ENCODE peak calls at places on chromosomes 7 and 10, in eight cellular contexts. P is SK-N-SH, Y is tibial nerve, Z is upper lobe of right lung, R is Peyer's patch, N is IMR-90, O is psoas muscle, B is tibial artery. A is an unnamed sample. For H3K4me1, the result is how much of the 10 kb centered on the place peaks cover.

GRCh38 chr7:3994764-3995163 is 687.3 kb upstream of the FOXK1 start:
- DNase-seq in P (no peak), Y (no peak), Z (no peak), R (no peak), N (no peak), O (no peak), B (no peak), A (no peak)

GRCh38 chr7:111190804-111191203 is 99.9 kb downstream of the LRRN3 start:
- DNase-seq in P (no peak), Y (no peak), Z (no peak), R (no peak), N (no peak), O (no peak), B (no peak), A (no peak)

GRCh38 chr10:29951441-29951931 is 107.9 kb downstream of the JCAD start:
- DNase-seq in P (no peak), Y (no peak), Z (no peak), R (no peak), N (peak), O (peak), B (no peak), A (no peak)

GRCh38 chr10:32891261-32891660 is 66.8 kb downstream of the ITGB1 start:
- DNase-seq in P (no peak), Y (no peak), Z (no peak), R (no peak), N (no peak), O (no peak), B (no peak), A (no peak)

GRCh38 chr10:48289652-48290238 is 15.2 kb upstream of the FRMPD2 start:
- DNase-seq in P (peak), Y (no peak), Z (no peak), R (peak), N (peak), O (peak), B (no peak), A (peak)

GRCh38 chr7:87000344-87000743 is 59.1 kb downstream of the ELAPOR2 start:
- DNase-seq in P (no peak), Y (no peak), Z (no peak), R (no peak), N (no peak), O (no peak), B (no peak), A (no peak)

GRCh38 chr10:80132299-80133139 is at the start of gene PLAC9:
- DNase-seq in P (peak), Y (no peak), Z (no peak), R (no peak), N (peak), O (peak), B (no peak), A (no peak)

GRCh38 chr7:151729521-151729921 is 147.4 kb downstream of the PRKAG2 start:
- DNase-seq in P (no peak), Y (no peak), Z (no peak), R (no peak), N (no peak), O (no peak), B (no peak), A (no peak)

GRCh38 chr10:8898745-8899330 is 844.4 kb downstream of the GATA3 start:
- DNase-seq in P (no peak), Y (no peak), Z (no peak), R (no peak), N (no peak), O (no peak), B (no peak), A (no peak)

GRCh38 chr10:12041766-12042408 is 722 bp downstream of the UPF2 start:
- DNase-seq in P (no peak), Y (no peak), Z (no peak), R (peak), N (peak), O (no peak), B (no peak), A (peak)

GRCh38 chr7:36507868-36508440 is 118.3 kb downstream of the ANLN start:
- DNase-seq in P (peak), Y (no peak), Z (no peak), R (no peak), N (no peak), O (no peak), B (no peak), A (no peak)

GRCh38 chr7:3552499-3552898 is 251.4 kb downstream of the SDK1 start:
- DNase-seq in P (no peak), Y (no peak), Z (no peak), R (no peak), N (peak), O (no peak), B (no peak), A (no peak)

GRCh38 chr7:29282819-29283414 is 88.3 kb downstream of the CHN2 start:
- DNase-seq in P (no peak), Y (no peak), Z (no peak), R (peak), N (no peak), O (no peak), B (no peak), A (no peak)

GRCh38 chr7:158863611-158864506 is 7.5 kb downstream of the DYNC2I1 start:
- DNase-seq in P (peak), Y (peak), Z (peak), R (peak), N (peak), O (peak), B (peak), A (peak)

GRCh38 chr10:78343266-78343665 is 309.6 kb downstream of the RPS24 start:
- DNase-seq in P (no peak), Y (no peak), Z (no peak), R (no peak), N (no peak), O (no peak), B (no peak), A (no peak)

GRCh38 chr7:35722054-35722849 is 27.3 kb upstream of the HERPUD2 start:
- DNase-seq in P (no peak), Y (no peak), Z (no peak), R (no peak), N (no peak), O (no peak), B (no peak), A (no peak)

GRCh38 chr7:72919256-72919775 is 5.6 kb upstream of the POM121 start:
- DNase-seq in P (no peak), Y (no peak), Z (no peak), R (no peak), N (no peak), O (no peak), B (no peak), A (no peak)

GRCh38 chr10:61471491-61471890 is 18.3 kb upstream of the TMEM26 start:
- DNase-seq in P (no peak), Y (no peak), Z (no peak), R (no peak), N (no peak), O (no peak), B (no peak), A (no peak)
- H3K27ac ChIP-seq in P (no peak), Y (no peak), Z (no peak), R (no peak), N (no peak), O (no peak), B (no peak), A (no peak)

GRCh38 chr7:148483941-148484340 is 106.6 kb upstream of the C7orf33 start:
- DNase-seq in P (no peak), Y (no peak), Z (no peak), R (no peak), N (no peak), O (no peak), B (no peak), A (no peak)

GRCh38 chr7:148483515-148483914 is 107.1 kb upstream of the C7orf33 start:
- DNase-seq in P (no peak), Y (no peak), Z (no peak), R (no peak), N (no peak), O (no peak), B (no peak), A (no peak)

GRCh38 chr7:148486937-148487336 is 103.6 kb upstream of the C7orf33 start:
- DNase-seq in P (no peak), Y (no peak), Z (no peak), R (no peak), N (no peak), O (no peak), B (no peak), A (no peak)

GRCh38 chr7:148484486-148484885 is 106.1 kb upstream of the C7orf33 start:
- DNase-seq in P (no peak), Y (no peak), Z (no peak), R (no peak), N (no peak), O (no peak), B (no peak), A (no peak)

DNA sequence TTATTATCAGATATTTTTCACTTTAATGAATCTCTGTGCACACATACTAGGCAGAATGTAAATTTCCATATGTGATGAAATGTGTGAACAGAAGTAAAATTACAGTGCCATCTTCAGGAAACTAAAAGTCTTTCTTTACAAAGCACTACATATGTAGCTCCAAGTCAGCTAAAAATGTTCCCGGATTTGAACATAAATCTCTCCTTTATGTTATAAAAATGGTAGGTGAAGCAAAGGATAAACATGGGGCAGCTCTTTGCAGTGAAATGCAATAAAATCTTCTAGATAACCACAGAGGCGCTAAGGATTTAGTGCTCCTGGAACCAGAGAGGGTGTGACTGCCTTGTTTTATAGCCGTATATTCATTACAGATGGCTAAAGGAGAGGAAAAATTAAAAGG is 104.9 kb upstream of the C7orf33 start:
- DNase-seq in P (no peak), Y (no peak), Z (no peak), R (no peak), N (no peak), O (no peak), B (no peak), A (no peak)
- TF ChIP-seq CTCF in P (peak), Y (no peak), Z (no peak), R (peak), N (no peak), O (no peak), B (no peak), A (no peak)

GRCh38 chr10:132402781-132403241 is 5.8 kb downstream of the PWWP2B start:
- DNase-seq in P (peak), Y (no peak), Z (peak), R (no peak), N (no peak), O (peak), B (no peak), A (no peak)
- H3K4me1 ChIP-seq in P (under half), Y (under half), Z (half or more), R (under half), N (under half), O (under half), B (under half), A (under half)

GRCh38 chr10:58291538-58292174 is 22.7 kb downstream of the CISD1 start:
- DNase-seq in P (peak), Y (no peak), Z (no peak), R (no peak), N (peak), O (no peak), B (no peak), A (peak)

GRCh38 chr10:58299580-58299979 is 30.6 kb downstream of the CISD1 start:
- DNase-seq in P (peak), Y (no peak), Z (no peak), R (peak), N (peak), O (peak), B (no peak), A (peak)

GRCh38 chr10:58293989-58294388 is 25.0 kb downstream of the CISD1 start:
- DNase-seq in P (no peak), Y (no peak), Z (no peak), R (no peak), N (no peak), O (no peak), B (no peak), A (no peak)
- H3K27ac ChIP-seq in P (no peak), Y (no peak), Z (no peak), R (no peak), N (no peak), O (no peak), B (no peak), A (no peak)

DNA sequence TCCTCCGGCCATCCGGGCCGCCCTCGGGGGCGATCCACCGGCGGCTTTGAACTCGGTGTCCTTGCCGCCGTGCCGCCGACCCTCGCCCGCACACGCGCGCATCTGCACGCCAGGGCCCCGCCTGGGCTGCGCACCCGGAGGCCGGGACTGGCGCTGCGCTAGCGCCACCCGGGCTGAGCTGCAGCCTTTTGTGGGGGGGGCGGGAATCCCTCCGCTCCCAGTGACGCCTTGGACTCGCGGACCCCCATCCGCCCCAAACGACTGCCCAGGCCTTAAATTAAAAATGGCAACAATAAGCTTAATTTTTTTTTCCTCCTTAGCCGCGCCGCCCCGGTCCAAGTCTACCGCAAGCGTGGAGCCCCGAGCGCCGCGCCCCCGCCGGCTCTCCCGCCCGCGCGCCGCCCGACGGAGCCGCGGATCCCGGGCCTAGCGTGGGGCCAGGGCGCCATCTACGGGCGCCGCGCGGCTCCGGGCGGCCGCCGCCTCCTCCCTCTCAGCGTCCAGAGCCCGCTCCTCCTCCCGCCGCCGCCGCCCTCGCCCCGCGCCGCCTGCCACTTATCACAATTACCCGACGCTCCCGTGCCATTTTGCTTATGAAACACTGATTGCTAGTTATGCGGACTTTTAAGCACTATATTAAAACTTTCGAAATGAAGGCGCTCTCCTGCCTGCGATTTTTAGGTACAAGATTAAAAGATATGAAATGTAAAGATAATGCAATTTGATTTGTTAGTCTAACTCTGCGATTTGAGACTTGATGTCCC is 7.5 kb upstream of the EBF3 start:
- DNase-seq in P (peak), Y (no peak), Z (peak), R (no peak), N (peak), O (peak), B (peak), A (no peak)
- TF ChIP-seq CTCF in P (peak), Y (peak), Z (peak), R (peak), N (peak), O (peak), B (peak), A (no peak)